ENCODE peak calls at places on chromosomes 11 and 22, in five cellular contexts. One of them, this sample, is unnamed.
A peak's percentile ranks its signal among the peaks of the same experiment; 100 is the strongest.

GRCh38 chr11:94183886-94184264 is 55.2 kb downstream of the PANX1 start:
- DNase-seq in CD8-positive, alpha-beta memory T cell: no peak
- DNase-seq in PC-3: peak; percentile 89
- DNase-seq in K562: peak; percentile 64
- DNase-seq in WERI-Rb-1: peak; percentile 71
- DNase-seq in this sample: peak; percentile 62

GRCh38 chr11:47467372-47467771 is 18.4 kb upstream of the RAPSN start:
- DNase-seq in CD8-positive, alpha-beta memory T cell: no peak
- DNase-seq in PC-3: no peak
- DNase-seq in K562: no peak
- DNase-seq in WERI-Rb-1: peak; percentile 67
- DNase-seq in this sample: no peak

GRCh38 chr11:79067355-79067685 is 373.5 kb downstream of the TENM4 start:
- DNase-seq in CD8-positive, alpha-beta memory T cell: no peak
- DNase-seq in PC-3: no peak
- DNase-seq in K562: no peak
- DNase-seq in WERI-Rb-1: no peak
- DNase-seq in this sample: no peak

GRCh38 chr11:118619444-118620205 is 12.2 kb downstream of the PHLDB1 start:
- DNase-seq in CD8-positive, alpha-beta memory T cell: no peak
- DNase-seq in PC-3: peak; percentile 92
- DNase-seq in K562: no peak
- DNase-seq in WERI-Rb-1: no peak
- DNase-seq in this sample: peak; percentile 96

GRCh38 chr11:106217456-106217855 is 140.0 kb downstream of the AASDHPPT start:
- DNase-seq in CD8-positive, alpha-beta memory T cell: no peak
- DNase-seq in PC-3: no peak
- DNase-seq in K562: no peak
- DNase-seq in WERI-Rb-1: no peak
- DNase-seq in this sample: no peak

GRCh38 chr22:42172385-42173172 is 42.0 kb upstream of the CYP2D6 start:
- DNase-seq in CD8-positive, alpha-beta memory T cell: no peak
- DNase-seq in PC-3: no peak
- DNase-seq in K562: no peak
- DNase-seq in WERI-Rb-1: no peak
- DNase-seq in this sample: peak; percentile 60

GRCh38 chr22:43635101-43635500 is 177.0 kb downstream of the EFCAB6 start:
- DNase-seq in CD8-positive, alpha-beta memory T cell: no peak
- DNase-seq in PC-3: no peak
- DNase-seq in K562: no peak
- DNase-seq in WERI-Rb-1: no peak
- DNase-seq in this sample: no peak

GRCh38 chr22:44131989-44132685 is 48.6 kb upstream of the PARVG start:
- DNase-seq in CD8-positive, alpha-beta memory T cell: no peak
- DNase-seq in PC-3: no peak
- DNase-seq in K562: no peak
- DNase-seq in WERI-Rb-1: no peak
- DNase-seq in this sample: no peak

GRCh38 chr11:100777118-100777517 is 90.0 kb downstream of the ARHGAP42 start:
- DNase-seq in CD8-positive, alpha-beta memory T cell: no peak
- DNase-seq in PC-3: peak; percentile 99
- DNase-seq in K562: no peak
- DNase-seq in WERI-Rb-1: no peak
- DNase-seq in this sample: no peak

GRCh38 chr22:29270475-29271271 is 2.6 kb downstream of the EWSR1 start:
- DNase-seq in CD8-positive, alpha-beta memory T cell: no peak
- DNase-seq in PC-3: peak; percentile 54
- DNase-seq in K562: no peak
- DNase-seq in WERI-Rb-1: no peak
- DNase-seq in this sample: peak; percentile 42

GRCh38 chr11:66013762-66014100 is 1.9 kb downstream of the CST6 start:
- DNase-seq in CD8-positive, alpha-beta memory T cell: no peak
- DNase-seq in PC-3: no peak
- DNase-seq in K562: peak; percentile 44
- DNase-seq in WERI-Rb-1: no peak
- DNase-seq in this sample: no peak

GRCh38 chr11:66012946-66013761 is 1.3 kb downstream of the CST6 start:
- DNase-seq in CD8-positive, alpha-beta memory T cell: no peak
- DNase-seq in PC-3: peak; percentile 76
- DNase-seq in K562: peak; percentile 41
- DNase-seq in WERI-Rb-1: no peak
- DNase-seq in this sample: no peak

GRCh38 chr11:66011785-66012303 is at the start of gene CST6:
- DNase-seq in CD8-positive, alpha-beta memory T cell: no peak
- DNase-seq in PC-3: no peak
- DNase-seq in K562: no peak
- DNase-seq in WERI-Rb-1: no peak
- DNase-seq in this sample: no peak

GRCh38 chr11:66012371-66012945 is 650 bp downstream of the CST6 start:
- DNase-seq in CD8-positive, alpha-beta memory T cell: no peak
- DNase-seq in PC-3: no peak
- DNase-seq in K562: no peak
- DNase-seq in WERI-Rb-1: no peak
- DNase-seq in this sample: no peak

GRCh38 chr11:66011239-66011784 is 496 bp upstream of the CST6 start:
- DNase-seq in CD8-positive, alpha-beta memory T cell: no peak
- DNase-seq in PC-3: peak; percentile 98
- DNase-seq in K562: no peak
- DNase-seq in WERI-Rb-1: no peak
- DNase-seq in this sample: peak; percentile 62
- H3K4me3 ChIP-seq in CD8-positive, alpha-beta memory T cell: no peak overlapping the region
- H3K4me3 ChIP-seq in PC-3: peak overlapping the region; percentile 59
- H3K4me3 ChIP-seq in K562: no peak overlapping the region
- H3K4me3 ChIP-seq in WERI-Rb-1: no peak overlapping the region
- H3K4me3 ChIP-seq in this sample: no peak overlapping the region

GRCh38 chr22:30287626-30288413 is 1.5 kb downstream of the CASTOR1 start:
- DNase-seq in CD8-positive, alpha-beta memory T cell: peak; percentile 81
- DNase-seq in PC-3: peak; percentile 81
- DNase-seq in K562: peak; percentile 75
- DNase-seq in WERI-Rb-1: peak; percentile 84
- DNase-seq in this sample: peak; percentile 88
- H3K4me3 ChIP-seq in CD8-positive, alpha-beta memory T cell: peak overlapping the region; percentile 7
- H3K4me3 ChIP-seq in PC-3: peak overlapping the region; percentile 79
- H3K4me3 ChIP-seq in K562: no peak overlapping the region
- H3K4me3 ChIP-seq in WERI-Rb-1: no peak overlapping the region
- H3K4me3 ChIP-seq in this sample: peak overlapping the region; percentile 53

GRCh38 chr11:122197055-122197987 is 81.3 kb upstream of the BLID start:
- DNase-seq in CD8-positive, alpha-beta memory T cell: no peak
- DNase-seq in PC-3: peak; percentile 100
- DNase-seq in K562: no peak
- DNase-seq in WERI-Rb-1: no peak
- DNase-seq in this sample: peak; percentile 99

GRCh38 chr11:122193457-122193856 is 77.4 kb upstream of the BLID start:
- DNase-seq in CD8-positive, alpha-beta memory T cell: no peak
- DNase-seq in PC-3: no peak
- DNase-seq in K562: no peak
- DNase-seq in WERI-Rb-1: no peak
- DNase-seq in this sample: no peak

GRCh38 chr11:122195790-122196189 is 79.8 kb upstream of the BLID start:
- DNase-seq in CD8-positive, alpha-beta memory T cell: no peak
- DNase-seq in PC-3: no peak
- DNase-seq in K562: no peak
- DNase-seq in WERI-Rb-1: no peak
- DNase-seq in this sample: no peak

GRCh38 chr11:122189259-122189658 is 73.2 kb upstream of the BLID start:
- DNase-seq in CD8-positive, alpha-beta memory T cell: no peak
- DNase-seq in PC-3: peak; percentile 98
- DNase-seq in K562: no peak
- DNase-seq in WERI-Rb-1: no peak
- DNase-seq in this sample: peak; percentile 97

DNA sequence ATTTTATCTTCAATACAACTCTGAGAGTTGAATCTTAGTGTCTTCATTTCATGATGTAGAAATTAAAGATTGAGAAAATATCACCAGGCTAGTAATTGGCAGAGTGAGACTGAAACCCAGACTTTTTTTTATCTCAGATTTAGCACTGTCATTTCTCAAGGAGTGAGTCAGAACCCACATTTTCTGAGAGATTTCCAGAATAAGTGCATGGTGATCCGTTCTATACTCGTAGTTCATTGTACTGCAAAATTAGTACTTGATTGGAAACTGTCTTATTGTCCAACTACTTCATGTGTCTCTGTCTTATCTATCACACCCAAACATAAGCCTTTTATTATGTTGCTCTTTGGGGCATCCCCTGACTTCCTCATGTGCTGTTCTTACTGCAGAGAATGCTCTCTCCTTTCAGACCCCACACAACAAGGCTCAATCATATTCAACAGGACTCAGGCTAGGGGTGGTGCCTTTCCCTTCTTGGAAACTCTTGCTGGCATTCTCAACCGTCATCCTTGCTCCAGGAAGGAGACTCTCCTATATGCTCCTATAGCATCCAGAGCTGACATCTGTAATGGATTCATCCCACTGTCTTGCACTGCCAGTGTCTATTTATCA is 76.7 kb upstream of the BLID start:
- DNase-seq in CD8-positive, alpha-beta memory T cell: no peak
- DNase-seq in PC-3: peak; percentile 53
- DNase-seq in K562: no peak
- DNase-seq in WERI-Rb-1: no peak
- DNase-seq in this sample: peak; percentile 82
- H3K4me3 ChIP-seq in CD8-positive, alpha-beta memory T cell: no peak overlapping the region
- H3K4me3 ChIP-seq in PC-3: no peak overlapping the region
- H3K4me3 ChIP-seq in K562: no peak overlapping the region
- H3K4me3 ChIP-seq in WERI-Rb-1: no peak overlapping the region
- H3K4me3 ChIP-seq in this sample: no peak overlapping the region

DNA sequence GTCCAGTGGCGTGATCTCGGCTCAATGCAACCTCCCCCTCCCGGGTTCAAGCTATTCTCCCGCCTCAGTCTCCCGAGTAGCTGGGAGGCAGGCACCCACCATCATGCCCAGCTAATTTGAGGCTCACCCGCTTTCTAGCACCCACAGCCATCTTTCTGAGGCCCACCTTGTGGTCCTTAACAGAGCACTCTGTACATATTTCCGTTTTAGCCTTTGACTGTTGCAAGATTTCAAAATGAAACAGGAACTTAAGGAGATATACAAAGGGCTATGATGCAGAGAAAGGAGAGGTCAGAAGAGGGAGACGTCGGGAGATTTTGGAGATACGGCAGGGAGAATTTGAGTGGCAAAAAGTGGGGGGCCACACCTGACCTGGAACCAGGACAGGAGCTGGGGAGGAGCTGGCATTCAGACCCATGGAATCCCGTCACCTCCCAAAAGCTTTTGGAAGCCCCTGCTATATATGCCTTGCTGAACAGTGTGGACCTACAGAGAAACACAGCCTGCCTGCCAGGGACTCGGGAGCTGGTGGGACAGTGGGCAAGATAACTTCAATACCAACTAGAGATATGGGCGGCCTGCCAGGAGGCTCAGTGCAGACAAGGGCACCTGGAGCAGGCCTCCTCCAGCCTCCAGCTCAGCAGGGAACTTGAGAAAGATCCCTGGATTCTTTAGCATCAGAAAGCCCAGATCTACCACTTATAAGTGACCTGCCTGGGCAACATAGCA is 8.0 kb upstream of the CLCF1 start:
- DNase-seq in CD8-positive, alpha-beta memory T cell: no peak
- DNase-seq in PC-3: no peak
- DNase-seq in K562: no peak
- DNase-seq in WERI-Rb-1: no peak
- DNase-seq in this sample: no peak
- H3K4me3 ChIP-seq in CD8-positive, alpha-beta memory T cell: no peak overlapping the region
- H3K4me3 ChIP-seq in PC-3: no peak overlapping the region
- H3K4me3 ChIP-seq in K562: no peak overlapping the region
- H3K4me3 ChIP-seq in WERI-Rb-1: no peak overlapping the region
- H3K4me3 ChIP-seq in this sample: no peak overlapping the region

GRCh38 chr11:65287601-65288000 is 25.8 kb downstream of the POLA2 start:
- DNase-seq in CD8-positive, alpha-beta memory T cell: no peak
- DNase-seq in PC-3: no peak
- DNase-seq in K562: no peak
- DNase-seq in WERI-Rb-1: no peak
- DNase-seq in this sample: no peak

GRCh38 chr11:65291613-65292012 is 23.1 kb upstream of the CDC42EP2 start:
- DNase-seq in CD8-positive, alpha-beta memory T cell: no peak
- DNase-seq in PC-3: peak; percentile 66
- DNase-seq in K562: no peak
- DNase-seq in WERI-Rb-1: no peak
- DNase-seq in this sample: peak; percentile 80

GRCh38 chr11:65292866-65293265 is 21.8 kb upstream of the CDC42EP2 start:
- DNase-seq in CD8-positive, alpha-beta memory T cell: no peak
- DNase-seq in PC-3: no peak
- DNase-seq in K562: no peak
- DNase-seq in WERI-Rb-1: no peak
- DNase-seq in this sample: no peak

GRCh38 chr11:65288706-65289536 is 25.7 kb upstream of the CDC42EP2 start:
- DNase-seq in CD8-positive, alpha-beta memory T cell: no peak
- DNase-seq in PC-3: no peak
- DNase-seq in K562: no peak
- DNase-seq in WERI-Rb-1: peak; percentile 83
- DNase-seq in this sample: peak; percentile 72

DNA sequence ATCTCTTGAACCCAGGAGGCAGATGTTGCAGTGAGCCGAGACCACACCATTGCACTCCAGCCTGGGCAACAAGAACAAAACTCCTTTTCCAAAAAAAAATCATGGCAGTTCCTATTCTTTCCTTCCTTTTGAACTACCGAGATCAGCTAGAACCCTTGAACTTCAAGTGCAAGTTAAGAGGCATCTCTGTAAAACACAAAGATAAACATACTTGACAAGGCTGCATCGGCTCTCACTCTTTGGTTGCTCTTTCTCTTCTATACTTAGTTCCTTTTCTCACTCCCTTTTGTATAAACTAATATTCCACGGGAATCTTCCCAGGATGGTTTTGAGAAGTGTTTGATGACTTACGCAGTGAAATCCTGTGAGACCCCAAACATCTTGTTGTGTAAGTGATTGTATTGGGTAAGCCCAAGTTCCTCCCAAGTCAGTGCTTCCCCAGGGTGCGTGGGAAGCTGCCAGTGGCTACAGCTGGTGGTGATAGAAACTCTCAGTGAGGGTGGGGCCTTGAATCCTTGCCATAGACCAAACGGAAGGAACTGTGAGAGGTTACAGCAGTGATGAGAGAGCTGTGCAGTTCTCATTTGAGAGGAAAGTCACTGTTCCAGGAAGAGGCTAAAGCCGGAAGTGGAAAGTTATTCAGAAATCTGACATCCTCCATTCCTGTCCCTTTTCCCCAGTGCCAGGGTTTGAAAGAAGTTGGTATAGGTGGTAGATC is 24.1 kb upstream of the CDC42EP2 start:
- DNase-seq in CD8-positive, alpha-beta memory T cell: no peak
- DNase-seq in PC-3: peak; percentile 41
- DNase-seq in K562: peak; percentile 51
- DNase-seq in WERI-Rb-1: no peak
- DNase-seq in this sample: peak; percentile 100
- H3K4me3 ChIP-seq in CD8-positive, alpha-beta memory T cell: no peak overlapping the region
- H3K4me3 ChIP-seq in PC-3: no peak overlapping the region
- H3K4me3 ChIP-seq in K562: no peak overlapping the region
- H3K4me3 ChIP-seq in WERI-Rb-1: no peak overlapping the region
- H3K4me3 ChIP-seq in this sample: no peak overlapping the region

This sample was measured in fibroblast of mammary gland.